ENCODE peak calls at places on chromosomes 3 and 15, in six cellular contexts. One of them, this sample, is unnamed.

GRCh38 chr15:39738998-39739397 is 43.6 kb downstream of the FSIP1 start:
- DNase-seq in neural progenitor cell: no peak
- DNase-seq in skeletal muscle cell: no peak
- DNase-seq in choroid plexus epithelial cell: no peak
- DNase-seq in right lobe of liver: no peak
- DNase-seq in NT2/D1: no peak
- DNase-seq in this sample: no peak

GRCh38 chr3:55416381-55416821 is 70.7 kb downstream of the WNT5A start:
- DNase-seq in choroid plexus epithelial cell: peak
- DNase-seq in NT2/D1: no peak
- DNase-seq in neural progenitor cell: no peak
- DNase-seq in skeletal muscle cell: peak
- DNase-seq in right lobe of liver: no peak
- DNase-seq in this sample: peak

GRCh38 chr3:126488205-126488604 is 12.5 kb upstream of the ZXDC start:
- DNase-seq in skeletal muscle cell: no peak
- DNase-seq in right lobe of liver: no peak
- DNase-seq in neural progenitor cell: peak
- DNase-seq in NT2/D1: no peak
- DNase-seq in choroid plexus epithelial cell: no peak
- DNase-seq in this sample: no peak

GRCh38 chr3:36843065-36844051 is 79.0 kb upstream of the DCLK3 start:
- DNase-seq in right lobe of liver: no peak
- DNase-seq in choroid plexus epithelial cell: peak
- DNase-seq in NT2/D1: peak
- DNase-seq in skeletal muscle cell: no peak
- DNase-seq in neural progenitor cell: peak
- DNase-seq in this sample: peak

GRCh38 chr3:179801263-179801662 is 148.4 kb downstream of the USP13 start:
- DNase-seq in neural progenitor cell: no peak
- DNase-seq in right lobe of liver: no peak
- DNase-seq in NT2/D1: no peak
- DNase-seq in choroid plexus epithelial cell: peak
- DNase-seq in skeletal muscle cell: peak
- DNase-seq in this sample: peak

GRCh38 chr3:158845748-158846350 is 44.0 kb downstream of the MFSD1 start:
- DNase-seq in skeletal muscle cell: no peak
- DNase-seq in right lobe of liver: no peak
- DNase-seq in neural progenitor cell: peak
- DNase-seq in choroid plexus epithelial cell: peak
- DNase-seq in NT2/D1: peak
- DNase-seq in this sample: peak

GRCh38 chr3:61584494-61584893 is 23.1 kb downstream of the PTPRG start:
- DNase-seq in choroid plexus epithelial cell: no peak
- DNase-seq in skeletal muscle cell: no peak
- DNase-seq in right lobe of liver: no peak
- DNase-seq in neural progenitor cell: no peak
- DNase-seq in NT2/D1: no peak
- DNase-seq in this sample: no peak

GRCh38 chr15:71434774-71435173 is 319.5 kb downstream of the THSD4 start:
- DNase-seq in NT2/D1: no peak
- DNase-seq in right lobe of liver: no peak
- DNase-seq in skeletal muscle cell: no peak
- DNase-seq in choroid plexus epithelial cell: no peak
- DNase-seq in neural progenitor cell: no peak
- DNase-seq in this sample: no peak

GRCh38 chr3:177057768-177058167 is 139.5 kb downstream of the TBL1XR1 start:
- DNase-seq in choroid plexus epithelial cell: no peak
- DNase-seq in NT2/D1: no peak
- DNase-seq in right lobe of liver: no peak
- DNase-seq in skeletal muscle cell: no peak
- DNase-seq in neural progenitor cell: no peak
- DNase-seq in this sample: peak

GRCh38 chr15:73578036-73578435 is 55.2 kb downstream of the NPTN start:
- DNase-seq in NT2/D1: no peak
- DNase-seq in right lobe of liver: no peak
- DNase-seq in neural progenitor cell: no peak
- DNase-seq in skeletal muscle cell: no peak
- DNase-seq in choroid plexus epithelial cell: no peak
- DNase-seq in this sample: no peak

GRCh38 chr15:96324192-96324895 is 6.2 kb upstream of the NR2F2 start:
- DNase-seq in right lobe of liver: peak
- DNase-seq in skeletal muscle cell: no peak
- DNase-seq in choroid plexus epithelial cell: peak
- DNase-seq in NT2/D1: no peak
- DNase-seq in neural progenitor cell: peak
- DNase-seq in this sample: peak

GRCh38 chr3:24548278-24548677 is 53.6 kb upstream of the THRB start:
- DNase-seq in NT2/D1: no peak
- DNase-seq in choroid plexus epithelial cell: peak
- DNase-seq in skeletal muscle cell: no peak
- DNase-seq in right lobe of liver: no peak
- DNase-seq in neural progenitor cell: no peak
- DNase-seq in this sample: peak

GRCh38 chr3:192174283-192174682 is 553.1 kb downstream of the FGF12 start:
- DNase-seq in neural progenitor cell: no peak
- DNase-seq in NT2/D1: no peak
- DNase-seq in choroid plexus epithelial cell: no peak
- DNase-seq in skeletal muscle cell: no peak
- DNase-seq in right lobe of liver: no peak
- DNase-seq in this sample: no peak

GRCh38 chr3:13705051-13705450 is 156.1 kb downstream of the FBLN2 start:
- DNase-seq in NT2/D1: no peak
- DNase-seq in skeletal muscle cell: no peak
- DNase-seq in choroid plexus epithelial cell: no peak
- DNase-seq in neural progenitor cell: no peak
- DNase-seq in right lobe of liver: peak
- DNase-seq in this sample: no peak

GRCh38 chr3:196517919-196518318 is 2.8 kb upstream of the SMCO1 start:
- DNase-seq in choroid plexus epithelial cell: no peak
- DNase-seq in skeletal muscle cell: no peak
- DNase-seq in NT2/D1: peak
- DNase-seq in right lobe of liver: no peak
- DNase-seq in neural progenitor cell: no peak
- DNase-seq in this sample: no peak

GRCh38 chr3:66394261-66395249 is 106.3 kb downstream of the LRIG1 start:
- DNase-seq in skeletal muscle cell: no peak
- DNase-seq in choroid plexus epithelial cell: peak
- DNase-seq in neural progenitor cell: no peak
- DNase-seq in right lobe of liver: no peak
- DNase-seq in NT2/D1: no peak
- DNase-seq in this sample: peak

GRCh38 chr3:66392512-66392911 is 108.3 kb downstream of the LRIG1 start:
- DNase-seq in choroid plexus epithelial cell: no peak
- DNase-seq in neural progenitor cell: no peak
- DNase-seq in skeletal muscle cell: no peak
- DNase-seq in right lobe of liver: no peak
- DNase-seq in NT2/D1: no peak
- DNase-seq in this sample: no peak

GRCh38 chr3:66392966-66393485 is 107.8 kb downstream of the LRIG1 start:
- DNase-seq in NT2/D1: no peak
- DNase-seq in skeletal muscle cell: no peak
- DNase-seq in neural progenitor cell: no peak
- DNase-seq in right lobe of liver: no peak
- DNase-seq in choroid plexus epithelial cell: no peak
- DNase-seq in this sample: no peak

GRCh38 chr3:66395635-66396034 is 105.2 kb downstream of the LRIG1 start:
- DNase-seq in neural progenitor cell: no peak
- DNase-seq in skeletal muscle cell: no peak
- DNase-seq in right lobe of liver: no peak
- DNase-seq in choroid plexus epithelial cell: no peak
- DNase-seq in NT2/D1: no peak
- DNase-seq in this sample: no peak

DNA sequence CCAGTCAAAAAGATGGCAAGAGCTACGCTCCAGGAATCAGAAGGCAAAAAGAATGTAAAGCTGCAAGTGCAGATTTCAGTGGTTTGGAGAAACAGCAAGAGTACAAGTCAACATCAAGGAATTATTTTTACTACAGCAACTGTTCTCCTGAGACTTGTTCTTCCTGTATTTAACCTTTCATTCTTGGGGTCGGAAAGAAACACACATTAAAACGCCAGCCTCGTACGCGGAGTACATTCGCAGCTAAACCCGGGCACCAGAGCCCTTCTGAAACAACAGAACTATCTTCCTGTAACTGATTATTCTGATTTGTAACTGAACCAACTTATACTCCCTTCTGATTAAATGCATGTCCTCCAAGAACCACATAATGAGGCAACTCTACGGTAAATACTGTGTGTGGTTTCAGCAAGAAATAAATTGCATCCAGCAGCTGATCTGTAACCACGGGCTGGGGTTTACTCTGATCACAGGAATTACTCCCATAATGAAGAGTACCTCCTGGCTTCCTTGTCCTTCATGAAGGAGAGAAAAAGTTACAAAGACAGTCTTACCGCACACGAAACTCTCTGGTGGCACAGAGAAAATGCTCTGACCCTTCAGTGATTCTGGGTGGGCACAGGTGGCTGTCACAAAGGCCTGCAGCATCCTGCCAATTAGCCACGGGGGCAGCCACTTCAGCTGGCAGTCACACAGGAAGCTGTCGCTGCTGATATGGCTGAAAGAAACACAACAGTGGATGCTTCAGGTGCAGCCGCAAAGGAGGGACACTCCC is 107.1 kb downstream of the LRIG1 start:
- DNase-seq in choroid plexus epithelial cell: peak
- DNase-seq in NT2/D1: no peak
- DNase-seq in skeletal muscle cell: peak
- DNase-seq in right lobe of liver: no peak
- DNase-seq in neural progenitor cell: no peak
- DNase-seq in this sample: peak
- H3K4me3 ChIP-seq in choroid plexus epithelial cell: no peak
- H3K4me3 ChIP-seq in NT2/D1: no peak
- H3K4me3 ChIP-seq in skeletal muscle cell: no peak
- H3K4me3 ChIP-seq in right lobe of liver: no peak
- H3K4me3 ChIP-seq in neural progenitor cell: no peak
- H3K4me3 ChIP-seq in this sample: no peak

GRCh38 chr15:83762367-83762766 is 108.4 kb downstream of the ADAMTSL3 start:
- DNase-seq in NT2/D1: no peak
- DNase-seq in skeletal muscle cell: no peak
- DNase-seq in choroid plexus epithelial cell: no peak
- DNase-seq in right lobe of liver: no peak
- DNase-seq in neural progenitor cell: no peak
- DNase-seq in this sample: no peak

GRCh38 chr15:83764201-83764839 is 110.4 kb downstream of the ADAMTSL3 start:
- DNase-seq in choroid plexus epithelial cell: peak
- DNase-seq in NT2/D1: no peak
- DNase-seq in neural progenitor cell: no peak
- DNase-seq in right lobe of liver: no peak
- DNase-seq in skeletal muscle cell: no peak
- DNase-seq in this sample: no peak

GRCh38 chr15:83769411-83769960 is 115.6 kb downstream of the ADAMTSL3 start:
- DNase-seq in choroid plexus epithelial cell: peak
- DNase-seq in skeletal muscle cell: no peak
- DNase-seq in neural progenitor cell: no peak
- DNase-seq in right lobe of liver: no peak
- DNase-seq in NT2/D1: no peak
- DNase-seq in this sample: no peak

GRCh38 chr15:83766326-83766725 is 112.4 kb downstream of the ADAMTSL3 start:
- DNase-seq in skeletal muscle cell: no peak
- DNase-seq in right lobe of liver: no peak
- DNase-seq in neural progenitor cell: no peak
- DNase-seq in choroid plexus epithelial cell: peak
- DNase-seq in NT2/D1: no peak
- DNase-seq in this sample: no peak

DNA sequence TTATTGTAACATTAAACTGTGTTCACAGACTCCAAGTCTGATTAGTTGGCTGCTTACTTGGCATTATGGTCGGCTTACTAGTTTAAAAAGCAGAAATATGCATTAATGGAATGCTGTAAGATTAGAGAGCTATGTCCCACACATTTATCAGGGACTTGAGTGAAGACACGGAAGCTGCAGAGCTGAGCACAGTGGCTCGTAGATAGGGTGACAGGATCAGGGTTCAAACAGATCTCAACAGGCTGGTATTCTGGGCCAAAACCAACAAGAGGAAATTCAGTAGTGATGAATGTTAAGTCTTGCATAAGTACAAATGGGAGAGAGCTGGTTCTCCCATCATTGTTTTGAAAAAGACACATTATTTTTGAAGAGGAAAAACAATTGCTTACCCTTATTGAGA is 113.9 kb downstream of the ADAMTSL3 start:
- DNase-seq in neural progenitor cell: no peak
- DNase-seq in NT2/D1: no peak
- DNase-seq in skeletal muscle cell: no peak
- DNase-seq in right lobe of liver: no peak
- DNase-seq in choroid plexus epithelial cell: peak
- DNase-seq in this sample: no peak
- H3K4me3 ChIP-seq in neural progenitor cell: no peak
- H3K4me3 ChIP-seq in NT2/D1: no peak
- H3K4me3 ChIP-seq in skeletal muscle cell: no peak
- H3K4me3 ChIP-seq in right lobe of liver: no peak
- H3K4me3 ChIP-seq in choroid plexus epithelial cell: no peak
- H3K4me3 ChIP-seq in this sample: no peak

GRCh38 chr3:64216706-64217105 is 8.6 kb downstream of the PRICKLE2 start:
- DNase-seq in neural progenitor cell: peak
- DNase-seq in NT2/D1: no peak
- DNase-seq in skeletal muscle cell: no peak
- DNase-seq in right lobe of liver: no peak
- DNase-seq in choroid plexus epithelial cell: peak
- DNase-seq in this sample: peak
- H3K4me3 ChIP-seq in neural progenitor cell: no peak
- H3K4me3 ChIP-seq in NT2/D1: no peak
- H3K4me3 ChIP-seq in skeletal muscle cell: no peak
- H3K4me3 ChIP-seq in right lobe of liver: no peak
- H3K4me3 ChIP-seq in choroid plexus epithelial cell: no peak
- H3K4me3 ChIP-seq in this sample: no peak

GRCh38 chr3:129974451-129975331 is at the start of gene TRH:
- DNase-seq in NT2/D1: no peak
- DNase-seq in right lobe of liver: no peak
- DNase-seq in neural progenitor cell: peak
- DNase-seq in skeletal muscle cell: no peak
- DNase-seq in choroid plexus epithelial cell: peak
- DNase-seq in this sample: no peak
- H3K4me3 ChIP-seq in NT2/D1: peak
- H3K4me3 ChIP-seq in right lobe of liver: no peak
- H3K4me3 ChIP-seq in neural progenitor cell: peak
- H3K4me3 ChIP-seq in skeletal muscle cell: no peak
- H3K4me3 ChIP-seq in choroid plexus epithelial cell: no peak
- H3K4me3 ChIP-seq in this sample: no peak

GRCh38 chr3:181712190-181712504 is 422 bp downstream of the SOX2 start:
- DNase-seq in right lobe of liver: no peak
- DNase-seq in choroid plexus epithelial cell: no peak
- DNase-seq in NT2/D1: no peak
- DNase-seq in neural progenitor cell: peak
- DNase-seq in skeletal muscle cell: no peak
- DNase-seq in this sample: peak
- H3K4me3 ChIP-seq in right lobe of liver: peak
- H3K4me3 ChIP-seq in choroid plexus epithelial cell: peak
- H3K4me3 ChIP-seq in NT2/D1: peak
- H3K4me3 ChIP-seq in neural progenitor cell: peak
- H3K4me3 ChIP-seq in skeletal muscle cell: peak
- H3K4me3 ChIP-seq in this sample: peak

GRCh38 chr15:26729030-26729429 is 43.8 kb downstream of the GABRB3 start:
- DNase-seq in choroid plexus epithelial cell: no peak
- DNase-seq in right lobe of liver: no peak
- DNase-seq in NT2/D1: no peak
- DNase-seq in neural progenitor cell: peak
- DNase-seq in skeletal muscle cell: no peak
- DNase-seq in this sample: no peak
- H3K4me3 ChIP-seq in choroid plexus epithelial cell: no peak
- H3K4me3 ChIP-seq in right lobe of liver: no peak
- H3K4me3 ChIP-seq in NT2/D1: no peak
- H3K4me3 ChIP-seq in neural progenitor cell: no peak
- H3K4me3 ChIP-seq in skeletal muscle cell: no peak
- H3K4me3 ChIP-seq in this sample: no peak

This sample was measured in astrocyte of the spinal cord.